ENCODE peak calls at places on chromosomes 3 and 15, in four cellular contexts. T, V, M and O are unnamed samples.
A peak's percentile ranks its signal among the peaks of the same experiment; 100 is the strongest.

GRCh38 chr15:39261397-39261796 is 319.5 kb upstream of the THBS1 start:
- DNase-seq in T (no peak), V (no peak), M (no peak), O (no peak)

GRCh38 chr3:27606537-27606936 is 115.6 kb downstream of the EOMES start:
- DNase-seq in T (no peak), V (no peak), M (no peak), O (no peak)

GRCh38 chr3:39209329-39209970 is 17.1 kb upstream of the XIRP1 start:
- DNase-seq in T (no peak), V (no peak), M (no peak), O (no peak)

GRCh38 chr3:59654120-59654952 is 604.5 kb upstream of the CFAP20DC start:
- DNase-seq in T (peak; percentile 15), V (no peak), M (no peak), O (no peak)

GRCh38 chr15:33553157-33553556 is 242.4 kb downstream of the RYR3 start:
- DNase-seq in T (no peak), V (no peak), M (no peak), O (no peak)

GRCh38 chr3:132180337-132180791 is 136.8 kb upstream of the ACP3 start:
- DNase-seq in T (peak; percentile 74), V (no peak), M (no peak), O (no peak)

GRCh38 chr3:188956839-188957489 is 214.8 kb upstream of the TPRG1 start:
- DNase-seq in T (peak; percentile 84), V (no peak), M (no peak), O (no peak)

GRCh38 chr3:168431436-168431835 is 335.7 kb upstream of the GOLIM4 start:
- DNase-seq in T (no peak), V (no peak), M (no peak), O (no peak)

GRCh38 chr15:59376735-59377134 is 4.1 kb upstream of the MYO1E start:
- DNase-seq in T (peak; percentile 46), V (no peak), M (no peak), O (no peak)

GRCh38 chr15:68376447-68377060 is 55.4 kb downstream of the ITGA11 start:
- DNase-seq in T (no peak), V (no peak), M (no peak), O (no peak)

GRCh38 chr3:144341461-144341860 is 369.8 kb downstream of the DIPK2A start:
- DNase-seq in T (no peak), V (no peak), M (no peak), O (no peak)

GRCh38 chr3:178455966-178456365 is 80.3 kb upstream of the KCNMB2 start:
- DNase-seq in T (no peak), V (no peak), M (no peak), O (no peak)

GRCh38 chr3:99808163-99808794 is 9.4 kb upstream of the CMSS1 start:
- DNase-seq in T (peak; percentile 90), V (no peak), M (peak; percentile 18), O (no peak)

GRCh38 chr15:31344824-31345605 is 18.4 kb downstream of the KLF13 start:
- DNase-seq in T (no peak), V (peak; percentile 83), M (no peak), O (no peak)

GRCh38 chr3:59052803-59053411 is 3.1 kb upstream of the CFAP20DC start:
- DNase-seq in T (peak; percentile 66), V (no peak), M (no peak), O (no peak)

GRCh38 chr3:193773266-193774183 is 180.5 kb downstream of the OPA1 start:
- DNase-seq in T (no peak), V (no peak), M (no peak), O (no peak)

GRCh38 chr3:179973024-179973423 is 63.7 kb downstream of the PEX5L start:
- DNase-seq in T (no peak), V (no peak), M (no peak), O (no peak)

GRCh38 chr3:12507871-12508281 is 23.6 kb downstream of the TSEN2 start:
- DNase-seq in T (peak; percentile 56), V (no peak), M (no peak), O (no peak)

GRCh38 chr3:45516829-45517228 is 77.7 kb upstream of the LIMD1 start:
- DNase-seq in T (no peak), V (no peak), M (no peak), O (no peak)

GRCh38 chr3:12484198-12484982 is at the start of gene TSEN2:
- DNase-seq in T (peak; percentile 97), V (peak; percentile 99), M (peak; percentile 95), O (peak; percentile 97)

GRCh38 chr3:26712211-26713026 is 89.8 kb downstream of the LRRC3B start:
- DNase-seq in T (peak; percentile 22), V (no peak), M (no peak), O (no peak)

GRCh38 chr15:81302605-81303204 is 21.2 kb downstream of the STARD5 start:
- DNase-seq in T (no peak), V (no peak), M (no peak), O (no peak)

GRCh38 chr3:118803096-118803476 is 231.6 kb downstream of the IGSF11 start:
- DNase-seq in T (no peak), V (no peak), M (no peak), O (no peak)

GRCh38 chr15:51939216-51939615 is 32.4 kb downstream of the LEO1 start:
- DNase-seq in T (no peak), V (no peak), M (no peak), O (no peak)

GRCh38 chr15:50764331-50765201 is 940 bp downstream of the SPPL2A start:
- DNase-seq in T (peak; percentile 20), V (no peak), M (no peak), O (no peak)

GRCh38 chr15:40365624-40366023 is 7.6 kb downstream of the DISP2 start:
- DNase-seq in T (no peak), V (no peak), M (no peak), O (no peak)

GRCh38 chr15:84934942-84935729 is 46.5 kb upstream of the PDE8A start:
- DNase-seq in T (no peak), V (peak; percentile 63), M (no peak), O (no peak)
- TF ChIP-seq CTCF in T (peak; percentile 21), V (no peak), M (no peak), O (no peak)

GRCh38 chr3:66427352-66427751 is 73.5 kb downstream of the LRIG1 start:
- DNase-seq in T (no peak), V (no peak), M (no peak), O (no peak)

GRCh38 chr3:66425032-66425431 is 75.8 kb downstream of the LRIG1 start:
- DNase-seq in T (no peak), V (no peak), M (no peak), O (no peak)

GRCh38 chr3:66426135-66426534 is 74.7 kb downstream of the LRIG1 start:
- DNase-seq in T (no peak), V (no peak), M (no peak), O (no peak)

GRCh38 chr3:66425566-66425965 is 75.3 kb downstream of the LRIG1 start:
- DNase-seq in T (no peak), V (no peak), M (no peak), O (no peak)

DNA sequence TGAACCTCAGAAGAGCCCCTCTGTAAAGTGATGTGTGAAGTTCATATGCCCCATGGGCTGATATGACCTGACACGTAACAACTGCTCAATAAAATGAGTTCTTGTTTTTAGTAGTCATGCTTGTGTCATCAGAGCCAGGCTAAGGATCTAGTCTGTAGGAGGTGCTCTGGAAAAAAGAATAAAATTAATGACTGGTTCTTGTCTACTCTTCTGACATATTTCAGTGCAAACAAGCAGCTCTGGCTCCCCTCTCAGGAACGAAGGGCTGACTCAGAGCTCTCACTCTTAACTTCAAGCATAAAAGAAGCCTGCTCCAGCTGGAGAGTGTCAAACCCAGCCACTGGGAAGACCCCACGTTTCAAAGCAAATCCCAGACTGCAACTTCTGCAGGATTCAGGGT is 77.0 kb downstream of the LRIG1 start:
- DNase-seq in T (peak; percentile 65), V (no peak), M (no peak), O (no peak)
- TF ChIP-seq CTCF in T (no peak), V (no peak), M (no peak), O (no peak)

GRCh38 chr3:42575137-42575741 is 6.5 kb downstream of the SEC22C start:
- DNase-seq in T (no peak), V (no peak), M (no peak), O (no peak)

GRCh38 chr3:42578054-42578453 is 3.7 kb downstream of the SEC22C start:
- DNase-seq in T (no peak), V (no peak), M (no peak), O (no peak)

GRCh38 chr3:42569743-42570142 is 12.0 kb downstream of the SEC22C start:
- DNase-seq in T (no peak), V (no peak), M (no peak), O (no peak)

DNA sequence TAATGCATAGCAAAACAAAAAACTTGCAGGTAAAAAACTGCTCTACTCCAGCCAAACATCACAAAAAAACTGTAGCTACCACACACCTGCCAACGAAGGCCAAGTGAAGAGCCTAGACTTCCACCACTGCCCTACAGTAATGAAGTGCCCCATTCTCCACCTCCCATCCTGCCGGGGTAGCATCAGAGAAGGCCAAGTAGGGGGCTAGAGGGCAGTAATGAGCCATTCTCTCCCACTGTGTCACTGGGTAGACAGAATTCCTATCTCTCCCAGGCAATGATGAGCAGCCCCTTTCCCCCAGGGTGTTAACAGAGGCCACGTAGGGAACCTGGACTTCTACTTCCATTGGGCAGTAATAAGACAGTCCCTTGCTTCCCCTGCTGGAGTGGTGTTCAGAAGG is 9.5 kb downstream of the SEC22C start:
- DNase-seq in T (peak; percentile 45), V (no peak), M (no peak), O (no peak)
- TF ChIP-seq CTCF in T (peak; percentile 68), V (no peak), M (peak; percentile 29), O (no peak)

DNA sequence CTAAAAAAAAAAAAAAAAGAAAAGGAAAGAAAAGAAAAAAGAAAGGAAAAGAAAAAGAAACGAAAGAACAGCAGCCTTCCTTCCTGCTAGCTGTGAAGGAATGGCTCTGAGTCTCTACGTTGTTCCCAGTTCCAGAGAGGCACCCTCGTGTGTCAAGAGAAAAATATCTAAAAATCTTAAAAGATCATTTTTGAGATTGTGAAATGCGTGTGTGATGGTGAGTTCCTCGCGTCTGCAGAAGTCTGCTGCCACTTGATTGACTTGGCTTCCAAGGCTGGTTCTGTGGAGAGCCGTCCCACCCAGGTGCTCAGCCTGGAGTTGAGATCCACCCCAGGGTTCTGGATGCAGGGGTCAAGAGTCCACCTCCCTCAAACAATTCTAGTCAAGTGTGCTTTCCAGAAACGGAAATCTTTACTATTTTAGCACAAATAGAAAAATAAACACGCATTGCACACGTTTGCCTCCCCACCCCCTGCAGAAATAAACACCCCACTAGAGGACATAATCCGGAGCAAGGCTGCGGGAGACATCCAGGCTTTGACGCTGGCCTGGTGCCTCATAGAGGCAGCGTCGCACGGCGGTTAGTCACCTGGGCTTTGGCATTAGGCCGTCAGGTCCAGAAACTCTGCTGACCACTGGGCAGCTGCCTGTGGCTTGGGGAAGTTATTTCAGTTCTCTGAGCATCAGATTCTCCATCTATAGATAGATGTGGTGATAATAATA is 265.4 kb downstream of the FAM43A start:
- DNase-seq in T (no peak), V (peak; percentile 32), M (no peak), O (no peak)
- TF ChIP-seq CTCF in T (no peak), V (no peak), M (no peak), O (no peak)